ENCODE peak calls at places on chromosomes 6 and 20, in eight cellular contexts. U, F, Y, G, Z, W, Q and T are unnamed samples.

GRCh38 chr6:157885211-157885788 is 62.3 kb downstream of the SNX9 start:
- DNase-seq in Z (no peak), U (no peak), G (no peak), W (no peak), F (no peak), Y (peak), Q (no peak), T (no peak)

GRCh38 chr20:6450841-6451240 is 316.6 kb upstream of the BMP2 start:
- DNase-seq in Y (no peak), F (no peak), W (no peak), Q (no peak), Z (no peak), G (no peak), U (no peak), T (no peak)

GRCh38 chr6:12249516-12250394 is 40.4 kb upstream of the EDN1 start:
- DNase-seq in U (no peak), G (peak), Z (no peak), Y (no peak), W (no peak), F (no peak), Q (no peak), T (no peak)

GRCh38 chr6:27157461-27158315 is 89.8 kb upstream of the PRSS16 start:
- DNase-seq in Y (peak), G (peak), F (peak), U (no peak), Z (peak), W (no peak), Q (peak), T (peak)

GRCh38 chr20:24699321-24700165 is 230.1 kb downstream of the SYNDIG1 start:
- DNase-seq in F (no peak), W (no peak), Q (no peak), Z (no peak), Y (no peak), U (no peak), G (no peak), T (no peak)

GRCh38 chr20:9330151-9330550 is 184.2 kb upstream of the LAMP5 start:
- DNase-seq in Q (no peak), Z (no peak), F (no peak), Y (no peak), W (no peak), U (no peak), G (peak), T (peak)

GRCh38 chr20:51172558-51173428 is 149.9 kb upstream of the KCNG1 start:
- DNase-seq in F (no peak), Q (no peak), U (no peak), Z (no peak), G (no peak), Y (no peak), W (no peak), T (no peak)

GRCh38 chr20:52804455-52804966 is 167.6 kb upstream of the TSHZ2 start:
- DNase-seq in Q (no peak), F (no peak), G (no peak), W (no peak), U (no peak), Z (no peak), Y (no peak), T (no peak)

GRCh38 chr6:54935739-54936138 is 89.2 kb downstream of the FAM83B start:
- DNase-seq in Z (peak), Y (no peak), G (no peak), U (no peak), Q (peak), F (no peak), W (peak), T (peak)

GRCh38 chr20:64149141-64149540 is 15.1 kb upstream of the MYT1 start:
- DNase-seq in U (no peak), Q (no peak), Y (no peak), G (no peak), F (no peak), Z (no peak), W (no peak), T (no peak)

GRCh38 chr6:1310628-1311399 is 1.1 kb upstream of the FOXQ1 start:
- DNase-seq in Z (no peak), Y (no peak), Q (no peak), F (no peak), U (no peak), G (peak), W (no peak), T (peak)

GRCh38 chr20:19945732-19946670 is 71.2 kb upstream of the NAA20 start:
- DNase-seq in G (peak), U (no peak), W (no peak), Z (no peak), F (peak), Q (no peak), Y (no peak), T (peak)

GRCh38 chr20:1526896-1527295 is 30.6 kb downstream of the SIRPD start:
- DNase-seq in F (no peak), Z (peak), U (no peak), W (no peak), G (no peak), Y (no peak), Q (no peak), T (no peak)

GRCh38 chr6:170087946-170088348 is 202.9 kb downstream of the DLL1 start:
- DNase-seq in W (no peak), G (peak), Q (no peak), F (peak), U (no peak), Z (no peak), Y (peak), T (no peak)

GRCh38 chr6:80348263-80348662 is 241.8 kb downstream of the BCKDHB start:
- DNase-seq in Z (peak), G (no peak), F (peak), W (no peak), U (no peak), Q (peak), Y (no peak), T (no peak)

GRCh38 chr6:26452631-26453030 is 5.1 kb upstream of the BTN2A1 start:
- DNase-seq in F (no peak), Y (no peak), G (no peak), Q (peak), W (no peak), U (no peak), Z (no peak), T (no peak)

GRCh38 chr20:4300921-4301320 is 285.6 kb upstream of the RNF24 start:
- DNase-seq in Y (no peak), G (no peak), Q (no peak), W (no peak), Z (no peak), U (no peak), F (no peak), T (no peak)

GRCh38 chr6:137309078-137309762 is 90.0 kb upstream of the IFNGR1 start:
- DNase-seq in F (peak), Y (no peak), W (peak), Z (peak), G (peak), Q (peak), U (no peak), T (peak)

GRCh38 chr20:14925286-14925685 is 587.9 kb upstream of the FLRT3 start:
- DNase-seq in U (no peak), Z (no peak), Y (no peak), W (peak), F (no peak), Q (peak), G (no peak), T (no peak)

GRCh38 chr20:51563597-51564332 is 21.2 kb upstream of the NFATC2 start:
- DNase-seq in U (no peak), Y (no peak), Q (peak), W (peak), G (peak), F (peak), Z (peak), T (peak)

GRCh38 chr6:12645941-12646340 is 70.6 kb upstream of the PHACTR1 start:
- DNase-seq in U (no peak), Q (no peak), Z (peak), F (no peak), Y (no peak), W (no peak), G (no peak), T (no peak)

GRCh38 chr6:87722831-87723726 is 21.0 kb upstream of the AKIRIN2 start:
- DNase-seq in Y (no peak), Q (peak), W (peak), Z (peak), U (no peak), F (peak), G (peak), T (peak)

GRCh38 chr20:40880063-40880715 is 148.4 kb upstream of the TOP1 start:
- DNase-seq in G (no peak), Y (no peak), W (no peak), F (no peak), Z (no peak), U (no peak), Q (no peak), T (no peak)
- TF ChIP-seq CTCF in G (no peak), Y (no peak), W (no peak), F (no peak), Z (no peak), U (no peak), Q (no peak), T (no peak)

GRCh38 chr6:14671261-14671681 is 553.7 kb downstream of the CD83 start:
- DNase-seq in G (no peak), F (peak), W (no peak), Y (no peak), Z (peak), Q (peak), U (no peak), T (no peak)
- TF ChIP-seq CTCF in G (no peak), F (no peak), W (no peak), Y (no peak), Z (no peak), Q (no peak), U (no peak), T (no peak)

DNA sequence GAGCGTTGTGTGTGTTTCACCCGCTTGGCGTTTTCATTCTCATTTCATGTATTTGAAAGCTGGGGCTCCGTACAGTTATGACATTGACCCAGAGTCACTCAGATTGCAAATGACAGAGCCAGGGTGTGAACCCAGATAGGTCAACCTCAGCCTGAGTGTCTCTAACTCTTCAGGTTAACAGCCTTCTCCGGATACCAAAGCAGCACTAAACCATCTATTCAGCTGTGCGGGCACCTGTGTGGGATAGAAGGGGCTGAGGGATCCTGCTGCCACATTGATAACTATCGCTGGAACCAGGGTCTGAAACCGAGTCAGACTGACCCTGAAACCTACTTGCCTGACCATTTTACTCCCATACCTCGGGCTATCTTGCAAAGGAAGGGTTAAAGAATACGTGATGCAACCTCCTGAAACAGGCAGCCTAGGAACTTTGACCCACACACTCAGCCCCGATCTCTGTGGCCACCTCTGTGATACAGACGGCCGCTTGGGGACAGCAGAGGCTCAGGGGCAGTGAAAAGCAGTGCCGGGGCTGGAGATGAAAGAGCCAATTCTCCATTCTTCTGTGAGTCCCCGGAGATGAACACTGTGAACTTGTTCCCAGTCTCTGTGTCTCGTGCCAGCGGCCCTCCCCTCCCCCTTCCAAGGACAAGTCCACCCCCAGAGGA is 233.5 kb upstream of the QKI start:
- DNase-seq in Y (no peak), F (peak), U (peak), G (peak), Z (no peak), Q (peak), W (peak), T (peak)
- TF ChIP-seq CTCF in Y (no peak), F (peak), U (peak), G (peak), Z (no peak), Q (peak), W (no peak), T (peak)

GRCh38 chr6:112296694-112297093 is 42.3 kb upstream of the LAMA4 start:
- DNase-seq in Z (peak), Y (no peak), Q (no peak), U (no peak), F (no peak), G (no peak), W (no peak), T (no peak)
- TF ChIP-seq CTCF in Z (no peak), Y (no peak), Q (no peak), U (no peak), F (no peak), G (no peak), W (no peak), T (no peak)

DNA sequence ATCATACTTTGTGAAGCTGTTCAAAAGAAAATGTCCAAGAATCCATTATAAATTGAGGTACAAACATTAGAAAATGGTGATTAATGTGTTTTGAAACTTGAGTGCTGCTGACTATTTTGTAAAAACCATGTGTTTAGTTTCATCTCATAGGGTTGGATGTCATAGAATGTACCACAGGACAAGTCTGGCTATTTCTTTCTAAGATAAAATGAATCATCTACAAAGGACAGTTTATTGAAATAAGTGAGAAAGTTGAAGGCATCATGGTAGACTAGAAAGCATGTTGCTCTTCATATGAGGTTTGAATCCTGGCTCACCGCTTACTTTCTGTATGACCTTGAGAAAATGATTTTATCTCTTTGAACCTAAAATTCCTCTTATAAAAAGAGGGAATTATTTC is 29.2 kb upstream of the SMAP1 start:
- DNase-seq in G (no peak), F (no peak), W (no peak), Q (no peak), U (no peak), Z (no peak), Y (no peak), T (no peak)
- TF ChIP-seq CTCF in G (no peak), F (no peak), W (no peak), Q (no peak), U (no peak), Z (no peak), Y (no peak), T (no peak)

GRCh38 chr6:37303891-37304503 is 46.1 kb upstream of the TMEM217 start:
- DNase-seq in G (no peak), Z (peak), Q (peak), W (peak), U (peak), F (no peak), Y (no peak), T (peak)
- TF ChIP-seq CTCF in G (peak), Z (peak), Q (peak), W (peak), U (peak), F (peak), Y (no peak), T (peak)

DNA sequence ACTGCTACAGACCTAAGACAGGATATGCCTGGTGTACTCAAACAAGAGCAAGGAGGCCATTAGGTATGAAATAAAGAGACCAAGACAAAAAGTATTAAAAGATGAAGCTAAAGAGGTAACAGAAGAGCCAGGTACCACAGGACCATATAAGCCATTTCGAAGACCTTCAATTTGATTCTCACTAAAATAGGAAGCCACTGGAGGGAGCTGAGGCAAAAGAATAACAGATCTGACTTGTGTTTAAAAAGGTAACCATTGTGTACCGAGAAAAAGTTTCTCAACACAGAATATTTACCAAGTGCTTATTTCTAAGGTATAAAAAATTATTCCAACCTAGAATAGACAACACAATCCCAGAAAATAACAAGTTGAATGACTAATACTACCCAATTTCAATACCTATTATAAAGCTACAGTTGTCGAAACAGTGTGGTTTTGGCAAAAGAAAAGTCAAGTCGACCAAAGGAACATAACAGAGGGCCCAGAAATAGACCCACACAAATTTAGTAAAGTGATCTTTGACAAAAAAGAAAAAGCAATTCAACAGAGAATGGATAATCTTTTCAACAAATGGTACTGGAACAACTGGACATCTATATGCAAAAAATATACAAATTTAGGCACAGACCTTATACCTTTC is 125.3 kb upstream of the DST start:
- DNase-seq in G (no peak), U (no peak), Y (no peak), W (no peak), Q (no peak), F (no peak), Z (no peak), T (no peak)
- TF ChIP-seq CTCF in G (no peak), U (no peak), Y (no peak), W (no peak), Q (peak), F (peak), Z (no peak), T (no peak)